ENCODE peak calls at places on chromosomes 1 and 21, in four cellular contexts. S, T, P and Q are unnamed samples.

GRCh38 chr1:3714284-3714741 is 37.9 kb upstream of the CCDC27 start:
- DNase-seq in S (no peak), T (no peak), P (no peak), Q (no peak)

GRCh38 chr1:19635646-19636045 is 8.5 kb upstream of the NBL1 start:
- DNase-seq in S (peak), T (no peak), P (no peak), Q (peak)

GRCh38 chr1:59265622-59266021 is 31.3 kb upstream of the FGGY start:
- DNase-seq in S (no peak), T (no peak), P (no peak), Q (no peak)

GRCh38 chr1:240732390-240732789 is 120.4 kb upstream of the GREM2 start:
- DNase-seq in S (no peak), T (peak), P (no peak), Q (no peak)

GRCh38 chr1:220843481-220844011 is 35.7 kb upstream of the HLX start:
- DNase-seq in S (no peak), T (no peak), P (no peak), Q (no peak)

GRCh38 chr1:27416387-27417111 is 24.1 kb downstream of the GPR3 start:
- DNase-seq in S (no peak), T (peak), P (no peak), Q (no peak)

GRCh38 chr1:77552626-77553025 is 129.8 kb downstream of the ZZZ3 start:
- DNase-seq in S (no peak), T (no peak), P (no peak), Q (no peak)

GRCh38 chr1:231390071-231390470 is 32.0 kb downstream of the EGLN1 start:
- DNase-seq in S (no peak), T (no peak), P (no peak), Q (no peak)

GRCh38 chr1:24925082-24925779 is 4.8 kb downstream of the RUNX3 start:
- DNase-seq in S (no peak), T (no peak), P (no peak), Q (no peak)

GRCh38 chr1:217498209-217498608 is 132.7 kb downstream of the GPATCH2 start:
- DNase-seq in S (no peak), T (no peak), P (no peak), Q (no peak)

GRCh38 chr1:158752155-158752712 is 2.3 kb upstream of the OR6K6 start:
- DNase-seq in S (no peak), T (no peak), P (no peak), Q (no peak)

GRCh38 chr1:58754056-58754613 is 29.7 kb downstream of the JUN start:
- DNase-seq in S (no peak), T (no peak), P (no peak), Q (no peak)

GRCh38 chr1:30783244-30783915 is 25.8 kb upstream of the LAPTM5 start:
- DNase-seq in S (no peak), T (peak), P (no peak), Q (no peak)

GRCh38 chr1:26155370-26156284 is 3.3 kb upstream of the FAM110D start:
- DNase-seq in S (no peak), T (no peak), P (no peak), Q (no peak)

GRCh38 chr1:110040548-110040947 is 6.1 kb downstream of the STRIP1 start:
- DNase-seq in S (no peak), T (no peak), P (no peak), Q (no peak)

GRCh38 chr1:90835661-90836344 is 118.7 kb upstream of the BARHL2 start:
- DNase-seq in S (no peak), T (no peak), P (no peak), Q (no peak)

GRCh38 chr1:21607549-21608529 is 61.3 kb downstream of the RAP1GAP start:
- DNase-seq in S (peak), T (peak), P (no peak), Q (peak)

GRCh38 chr1:88998716-88999115 is 6.3 kb upstream of the KYAT3 start:
- DNase-seq in S (no peak), T (peak), P (no peak), Q (no peak)

GRCh38 chr1:160260436-160261382 is 1.6 kb downstream of the DCAF8 start:
- DNase-seq in S (no peak), T (peak), P (no peak), Q (no peak)

GRCh38 chr1:42962641-42963377 is 4.1 kb upstream of the SLC2A1 start:
- DNase-seq in S (peak), T (peak), P (no peak), Q (peak)

GRCh38 chr1:205456868-205457724 is 1.3 kb upstream of the BLACAT1 start:
- DNase-seq in S (no peak), T (no peak), P (no peak), Q (no peak)

GRCh38 chr1:162253790-162254189 is 122.9 kb downstream of the SPATA46 start:
- DNase-seq in S (no peak), T (no peak), P (no peak), Q (no peak)

GRCh38 chr1:240073097-240073496 is 18.6 kb upstream of the FMN2 start:
- DNase-seq in S (no peak), T (no peak), P (no peak), Q (no peak)

GRCh38 chr21:21301013-21301412 is 302.8 kb downstream of the NCAM2 start:
- DNase-seq in S (no peak), T (no peak), P (no peak), Q (no peak)

GRCh38 chr1:29043270-29043971 is 80.3 kb downstream of the TMEM200B start:
- DNase-seq in S (no peak), T (no peak), P (no peak), Q (no peak)

DNA sequence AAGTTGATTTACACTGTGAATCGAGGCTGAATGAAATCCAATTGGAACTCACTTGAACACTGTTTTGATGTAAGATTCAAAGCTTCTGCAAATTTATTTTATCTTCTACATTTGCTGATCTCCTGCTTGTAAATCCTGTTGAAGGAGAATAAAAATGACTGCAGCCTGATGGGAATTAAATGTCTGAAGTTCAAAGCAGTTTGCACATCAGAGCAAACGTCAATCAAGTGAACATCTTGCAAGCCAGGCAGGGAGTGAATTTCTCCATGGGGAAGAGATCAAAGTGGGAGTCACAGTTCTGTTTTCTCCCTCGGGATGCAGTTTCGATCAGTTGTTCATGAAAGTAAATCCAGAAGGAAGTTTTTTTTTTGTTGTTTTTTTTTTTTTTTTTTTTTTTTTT is 127.2 kb downstream of the CACHD1 start:
- DNase-seq in S (no peak), T (no peak), P (no peak), Q (no peak)
- H3K4me3 ChIP-seq in S (no peak), T (no peak), P (no peak), Q (no peak)

GRCh38 chr1:156584813-156585212 is 5.3 kb downstream of the TTC24 start:
- DNase-seq in S (no peak), T (peak), P (no peak), Q (no peak)
- TF ChIP-seq CTCF in S (no peak), T (peak), P (no peak), Q (no peak)

GRCh38 chr1:200410566-200410878 is 686 bp upstream of the ZNF281 start:
- DNase-seq in S (no peak), T (no peak), P (no peak), Q (no peak)
- H3K4me3 ChIP-seq in S (peak), T (peak), P (peak), Q (peak)

GRCh38 chr1:36349839-36350238 is 26.4 kb upstream of the EVA1B start:
- DNase-seq in S (no peak), T (no peak), P (peak), Q (no peak)
- TF ChIP-seq CTCF in S (no peak), T (no peak), P (no peak), Q (no peak)

DNA sequence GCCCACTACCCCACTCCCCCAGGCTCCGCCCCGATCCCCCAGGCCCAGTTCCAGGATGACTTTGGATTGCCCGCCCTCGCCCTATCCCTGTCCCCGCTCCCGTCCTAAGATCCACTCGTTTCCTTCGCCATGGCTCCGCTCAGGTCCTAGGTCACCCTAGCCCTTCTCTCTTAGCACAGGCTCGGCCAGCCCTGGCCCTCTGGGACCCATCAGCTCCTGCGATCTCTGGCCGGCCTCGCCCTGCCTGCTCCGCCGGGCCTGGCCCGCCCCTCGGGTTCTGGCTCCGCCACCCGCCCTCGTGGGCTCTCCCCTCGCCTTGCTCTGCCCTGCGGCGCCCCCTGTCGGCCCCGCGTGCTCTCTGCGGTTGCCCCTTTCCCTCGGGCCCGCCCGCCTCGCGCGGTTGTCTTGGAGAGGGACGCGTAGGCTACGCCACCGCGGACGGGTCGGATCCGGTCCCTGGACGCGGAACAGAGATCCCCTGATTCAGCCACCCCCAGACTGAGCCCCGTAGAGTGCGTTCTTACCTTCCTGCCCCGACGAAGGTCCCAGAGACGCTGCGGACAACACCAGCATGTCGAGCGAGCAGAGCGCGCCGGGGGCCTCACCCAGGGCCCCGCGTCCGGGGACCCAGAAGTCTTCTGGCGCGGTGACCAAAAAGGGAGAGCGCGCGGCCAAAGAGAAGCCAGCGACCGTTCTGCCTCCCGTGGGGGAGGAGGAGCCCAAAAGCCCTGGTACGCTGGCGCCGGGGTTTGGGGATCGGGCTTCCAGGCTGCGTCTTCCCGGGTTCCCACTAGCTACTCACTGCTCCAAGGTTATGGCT is at the start of gene LRRC71:
- DNase-seq in S (peak), T (peak), P (peak), Q (no peak)
- H3K4me3 ChIP-seq in S (peak), T (no peak), P (no peak), Q (peak)